ENCODE peak calls at places on chromosomes 5 and 9, in eight cellular contexts. One of them, this sample, is unnamed.
A peak's percentile ranks its signal among the peaks of the same experiment; 100 is the strongest.

GRCh38 chr9:36827593-36827992 is 206.5 kb downstream of the PAX5 start:
- DNase-seq in astrocyte of the spinal cord: no peak
- DNase-seq in GM10248: no peak
- DNase-seq in kidney epithelial cell: no peak
- DNase-seq in Calu3: no peak
- DNase-seq in lower lobe of right lung: no peak
- DNase-seq in fibroblast of lung: no peak
- DNase-seq in CD4-positive, alpha-beta T cell: no peak
- DNase-seq in this sample: no peak

GRCh38 chr9:137275937-137276756 is 1.4 kb upstream of the TOR4A start:
- DNase-seq in astrocyte of the spinal cord: no peak
- DNase-seq in GM10248: no peak
- DNase-seq in kidney epithelial cell: no peak
- DNase-seq in Calu3: no peak
- DNase-seq in lower lobe of right lung: peak; percentile 47
- DNase-seq in fibroblast of lung: no peak
- DNase-seq in CD4-positive, alpha-beta T cell: no peak
- DNase-seq in this sample: no peak

GRCh38 chr5:149063901-149064478 is 1.1 kb upstream of the SH3TC2 start:
- DNase-seq in astrocyte of the spinal cord: no peak
- DNase-seq in GM10248: no peak
- DNase-seq in kidney epithelial cell: no peak
- DNase-seq in Calu3: peak; percentile 63
- DNase-seq in lower lobe of right lung: no peak
- DNase-seq in fibroblast of lung: no peak
- DNase-seq in CD4-positive, alpha-beta T cell: no peak
- DNase-seq in this sample: no peak

GRCh38 chr5:175814676-175815075 is 56.7 kb upstream of the CPLX2 start:
- DNase-seq in astrocyte of the spinal cord: peak; percentile 63
- DNase-seq in GM10248: no peak
- DNase-seq in kidney epithelial cell: no peak
- DNase-seq in Calu3: peak; percentile 37
- DNase-seq in lower lobe of right lung: no peak
- DNase-seq in fibroblast of lung: peak; percentile 78
- DNase-seq in CD4-positive, alpha-beta T cell: no peak
- DNase-seq in this sample: no peak

GRCh38 chr5:6850033-6850432 is 136.8 kb downstream of the TENT4A start:
- DNase-seq in astrocyte of the spinal cord: no peak
- DNase-seq in GM10248: no peak
- DNase-seq in kidney epithelial cell: no peak
- DNase-seq in Calu3: no peak
- DNase-seq in lower lobe of right lung: no peak
- DNase-seq in fibroblast of lung: no peak
- DNase-seq in CD4-positive, alpha-beta T cell: no peak
- DNase-seq in this sample: no peak

GRCh38 chr9:99680191-99680590 is 141.5 kb upstream of the NR4A3 start:
- DNase-seq in astrocyte of the spinal cord: peak; percentile 54
- DNase-seq in GM10248: no peak
- DNase-seq in kidney epithelial cell: peak; percentile 28
- DNase-seq in Calu3: no peak
- DNase-seq in lower lobe of right lung: no peak
- DNase-seq in fibroblast of lung: peak; percentile 70
- DNase-seq in CD4-positive, alpha-beta T cell: no peak
- DNase-seq in this sample: no peak

GRCh38 chr9:120366646-120367019 is 213.3 kb downstream of the CDK5RAP2 start:
- DNase-seq in astrocyte of the spinal cord: peak; percentile 86
- DNase-seq in GM10248: no peak
- DNase-seq in kidney epithelial cell: peak; percentile 77
- DNase-seq in Calu3: peak; percentile 7
- DNase-seq in lower lobe of right lung: no peak
- DNase-seq in fibroblast of lung: peak; percentile 96
- DNase-seq in CD4-positive, alpha-beta T cell: no peak
- DNase-seq in this sample: peak; percentile 54

GRCh38 chr5:91928751-91929521 is 545.8 kb upstream of the ARRDC3 start:
- DNase-seq in astrocyte of the spinal cord: peak; percentile 69
- DNase-seq in GM10248: peak; percentile 9
- DNase-seq in kidney epithelial cell: no peak
- DNase-seq in Calu3: no peak
- DNase-seq in lower lobe of right lung: no peak
- DNase-seq in fibroblast of lung: peak; percentile 37
- DNase-seq in CD4-positive, alpha-beta T cell: no peak
- DNase-seq in this sample: no peak

GRCh38 chr5:140821375-140822280 is at the start of gene PCDHA5:
- DNase-seq in astrocyte of the spinal cord: no peak
- DNase-seq in GM10248: no peak
- DNase-seq in kidney epithelial cell: no peak
- DNase-seq in Calu3: no peak
- DNase-seq in lower lobe of right lung: no peak
- DNase-seq in fibroblast of lung: no peak
- DNase-seq in CD4-positive, alpha-beta T cell: no peak
- DNase-seq in this sample: no peak
- TF ChIP-seq CTCF in astrocyte of the spinal cord: peak; percentile 47
- TF ChIP-seq CTCF in GM10248: no peak
- TF ChIP-seq CTCF in kidney epithelial cell: peak; percentile 36
- TF ChIP-seq CTCF in Calu3: no peak
- TF ChIP-seq CTCF in lower lobe of right lung: peak; percentile 44
- TF ChIP-seq CTCF in fibroblast of lung: peak; percentile 36
- TF ChIP-seq CTCF in CD4-positive, alpha-beta T cell: no peak
- TF ChIP-seq CTCF in this sample: no peak

DNA sequence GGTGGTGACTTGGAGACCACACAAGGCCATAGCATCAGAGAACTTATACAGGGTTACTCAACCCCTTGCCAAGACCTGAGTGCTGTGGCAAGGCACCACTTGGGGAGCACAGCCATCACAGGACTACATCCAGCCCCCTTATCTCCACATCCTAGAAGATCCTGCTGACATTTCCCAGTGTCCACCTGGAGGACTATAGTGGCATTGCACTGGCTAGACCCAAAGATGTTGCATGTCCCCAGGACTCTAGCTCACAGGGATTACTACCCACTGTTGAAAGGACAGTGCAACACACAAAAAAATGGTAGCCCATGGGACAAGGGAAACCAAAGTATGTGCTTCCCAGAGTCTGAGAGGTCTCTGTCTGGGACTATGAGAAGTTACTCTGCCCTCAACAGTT is 411.1 kb upstream of the NUDT12 start:
- DNase-seq in astrocyte of the spinal cord: no peak
- DNase-seq in GM10248: no peak
- DNase-seq in kidney epithelial cell: no peak
- DNase-seq in Calu3: no peak
- DNase-seq in lower lobe of right lung: no peak
- DNase-seq in fibroblast of lung: no peak
- DNase-seq in CD4-positive, alpha-beta T cell: no peak
- DNase-seq in this sample: no peak
- TF ChIP-seq CTCF in astrocyte of the spinal cord: peak; percentile 33
- TF ChIP-seq CTCF in GM10248: no peak
- TF ChIP-seq CTCF in kidney epithelial cell: peak; percentile 11
- TF ChIP-seq CTCF in Calu3: peak; percentile 22
- TF ChIP-seq CTCF in lower lobe of right lung: no peak
- TF ChIP-seq CTCF in fibroblast of lung: peak; percentile 14
- TF ChIP-seq CTCF in CD4-positive, alpha-beta T cell: no peak
- TF ChIP-seq CTCF in this sample: peak; percentile 57

DNA sequence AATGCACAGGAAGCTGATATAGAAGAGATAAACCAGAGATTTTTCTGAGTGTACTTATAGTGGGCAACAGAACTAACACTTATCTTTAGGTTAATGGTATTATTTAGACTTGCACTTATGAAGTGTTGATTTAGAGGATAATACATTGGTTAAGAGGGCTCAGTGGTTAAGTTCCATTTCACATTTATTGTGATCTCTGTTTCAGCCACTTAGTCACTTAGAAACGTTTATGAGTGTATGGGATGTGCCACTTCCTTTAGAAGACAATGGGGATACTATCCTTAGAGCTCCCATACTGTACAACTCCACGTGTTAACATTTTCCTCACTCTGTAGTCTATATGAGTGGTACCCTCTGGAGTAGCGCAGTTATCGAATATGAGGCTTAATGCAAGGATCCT is 57.5 kb downstream of the PIP5K1B start:
- DNase-seq in astrocyte of the spinal cord: no peak
- DNase-seq in GM10248: no peak
- DNase-seq in kidney epithelial cell: no peak
- DNase-seq in Calu3: no peak
- DNase-seq in lower lobe of right lung: no peak
- DNase-seq in fibroblast of lung: no peak
- DNase-seq in CD4-positive, alpha-beta T cell: no peak
- DNase-seq in this sample: no peak
- TF ChIP-seq CTCF in astrocyte of the spinal cord: no peak
- TF ChIP-seq CTCF in GM10248: no peak
- TF ChIP-seq CTCF in kidney epithelial cell: no peak
- TF ChIP-seq CTCF in Calu3: no peak
- TF ChIP-seq CTCF in lower lobe of right lung: no peak
- TF ChIP-seq CTCF in fibroblast of lung: no peak
- TF ChIP-seq CTCF in CD4-positive, alpha-beta T cell: no peak
- TF ChIP-seq CTCF in this sample: no peak

GRCh38 chr9:22054529-22054928 is 45.4 kb upstream of the CDKN2B start:
- DNase-seq in astrocyte of the spinal cord: no peak
- DNase-seq in GM10248: no peak
- DNase-seq in kidney epithelial cell: no peak
- DNase-seq in Calu3: no peak
- DNase-seq in lower lobe of right lung: no peak
- DNase-seq in fibroblast of lung: no peak
- DNase-seq in CD4-positive, alpha-beta T cell: no peak
- DNase-seq in this sample: no peak

GRCh38 chr9:22052376-22052945 is 43.4 kb upstream of the CDKN2B start:
- DNase-seq in astrocyte of the spinal cord: peak; percentile 99
- DNase-seq in GM10248: no peak
- DNase-seq in kidney epithelial cell: peak; percentile 99
- DNase-seq in Calu3: peak; percentile 53
- DNase-seq in lower lobe of right lung: no peak
- DNase-seq in fibroblast of lung: peak; percentile 100
- DNase-seq in CD4-positive, alpha-beta T cell: no peak
- DNase-seq in this sample: no peak

GRCh38 chr9:22055090-22055489 is 46.0 kb upstream of the CDKN2B start:
- DNase-seq in astrocyte of the spinal cord: no peak
- DNase-seq in GM10248: no peak
- DNase-seq in kidney epithelial cell: no peak
- DNase-seq in Calu3: no peak
- DNase-seq in lower lobe of right lung: no peak
- DNase-seq in fibroblast of lung: no peak
- DNase-seq in CD4-positive, alpha-beta T cell: no peak
- DNase-seq in this sample: no peak

GRCh38 chr9:22054076-22054475 is 45.0 kb upstream of the CDKN2B start:
- DNase-seq in astrocyte of the spinal cord: no peak
- DNase-seq in GM10248: no peak
- DNase-seq in kidney epithelial cell: no peak
- DNase-seq in Calu3: no peak
- DNase-seq in lower lobe of right lung: no peak
- DNase-seq in fibroblast of lung: no peak
- DNase-seq in CD4-positive, alpha-beta T cell: no peak
- DNase-seq in this sample: no peak

DNA sequence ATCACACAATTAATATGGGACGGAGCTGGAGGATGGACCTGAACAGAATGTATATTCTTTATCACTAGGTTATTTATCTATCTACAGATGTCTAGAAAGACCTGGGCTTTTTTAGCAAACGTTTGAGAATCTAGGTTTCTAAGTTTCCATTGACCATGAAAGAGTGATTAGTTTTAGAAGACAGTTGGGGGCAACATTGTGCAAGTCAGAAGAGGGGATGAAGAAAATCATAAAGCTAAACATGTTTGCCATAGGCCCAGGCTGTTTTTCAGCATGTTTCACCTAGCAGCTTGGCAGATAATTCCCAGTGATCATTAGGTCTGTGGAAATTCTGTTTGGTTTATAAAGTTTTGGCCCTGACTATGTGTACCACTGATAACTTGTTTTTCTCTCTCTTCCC is 44.1 kb upstream of the CDKN2B start:
- DNase-seq in astrocyte of the spinal cord: no peak
- DNase-seq in GM10248: no peak
- DNase-seq in kidney epithelial cell: no peak
- DNase-seq in Calu3: no peak
- DNase-seq in lower lobe of right lung: no peak
- DNase-seq in fibroblast of lung: no peak
- DNase-seq in CD4-positive, alpha-beta T cell: no peak
- DNase-seq in this sample: no peak
- TF ChIP-seq CTCF in astrocyte of the spinal cord: no peak
- TF ChIP-seq CTCF in GM10248: no peak
- TF ChIP-seq CTCF in kidney epithelial cell: no peak
- TF ChIP-seq CTCF in Calu3: no peak
- TF ChIP-seq CTCF in lower lobe of right lung: no peak
- TF ChIP-seq CTCF in fibroblast of lung: no peak
- TF ChIP-seq CTCF in CD4-positive, alpha-beta T cell: no peak
- TF ChIP-seq CTCF in this sample: no peak

This sample was measured in endothelial cell.